ENCODE peak calls at places on chromosomes 6 and 20, in four cellular contexts. I is HepG2, N is WTC11, D is K562. M is an unnamed sample.

GRCh38 chr6:13421425-13422057 is 65.9 kb downstream of the GFOD1 start:
- DNase-seq in D (no peak), I (no peak), N (no peak), M (no peak)

GRCh38 chr20:64229537-64230061 is 25.9 kb upstream of the PCMTD2 start:
- DNase-seq in I (no peak), N (no peak), D (no peak), M (no peak)

GRCh38 chr6:151004415-151005024 is 139.0 kb downstream of the MTHFD1L start:
- DNase-seq in N (no peak), I (peak; percentile 59), D (no peak), M (no peak)

GRCh38 chr6:122238861-122239260 is 160.6 kb upstream of the HSF2 start:
- DNase-seq in D (no peak), N (no peak), I (no peak), M (no peak)

GRCh38 chr6:11368760-11369159 is 136.3 kb upstream of the NEDD9 start:
- DNase-seq in N (no peak), D (no peak), I (no peak), M (no peak)

GRCh38 chr20:20712004-20712473 is 405 bp downstream of the RALGAPA2 start:
- DNase-seq in D (no peak), I (peak; percentile 37), N (peak; percentile 36), M (peak; percentile 21)

GRCh38 chr6:112180095-112180820 is 74.1 kb downstream of the LAMA4 start:
- DNase-seq in D (peak; percentile 44), N (no peak), I (peak; percentile 90), M (peak; percentile 61)

GRCh38 chr6:14001329-14002012 is 76.7 kb downstream of the RNF182 start:
- DNase-seq in D (no peak), I (peak; percentile 19), N (no peak), M (no peak)

GRCh38 chr6:148524509-148524908 is 181.9 kb downstream of the SASH1 start:
- DNase-seq in D (no peak), I (no peak), N (no peak), M (no peak)

GRCh38 chr6:114989279-114989964 is 646.6 kb upstream of the HS3ST5 start:
- DNase-seq in N (no peak), D (no peak), I (no peak), M (no peak)

GRCh38 chr6:26240981-26241770 is 123.8 kb upstream of the BTN3A2 start:
- DNase-seq in N (no peak), I (no peak), D (no peak), M (no peak)

GRCh38 chr6:122393339-122393896 is 6.0 kb upstream of the HSF2 start:
- DNase-seq in D (no peak), N (no peak), I (no peak), M (no peak)

GRCh38 chr6:141265748-141266647 is 866.7 kb upstream of the GJE1 start:
- DNase-seq in I (peak; percentile 7), D (no peak), N (no peak), M (no peak)

DNA sequence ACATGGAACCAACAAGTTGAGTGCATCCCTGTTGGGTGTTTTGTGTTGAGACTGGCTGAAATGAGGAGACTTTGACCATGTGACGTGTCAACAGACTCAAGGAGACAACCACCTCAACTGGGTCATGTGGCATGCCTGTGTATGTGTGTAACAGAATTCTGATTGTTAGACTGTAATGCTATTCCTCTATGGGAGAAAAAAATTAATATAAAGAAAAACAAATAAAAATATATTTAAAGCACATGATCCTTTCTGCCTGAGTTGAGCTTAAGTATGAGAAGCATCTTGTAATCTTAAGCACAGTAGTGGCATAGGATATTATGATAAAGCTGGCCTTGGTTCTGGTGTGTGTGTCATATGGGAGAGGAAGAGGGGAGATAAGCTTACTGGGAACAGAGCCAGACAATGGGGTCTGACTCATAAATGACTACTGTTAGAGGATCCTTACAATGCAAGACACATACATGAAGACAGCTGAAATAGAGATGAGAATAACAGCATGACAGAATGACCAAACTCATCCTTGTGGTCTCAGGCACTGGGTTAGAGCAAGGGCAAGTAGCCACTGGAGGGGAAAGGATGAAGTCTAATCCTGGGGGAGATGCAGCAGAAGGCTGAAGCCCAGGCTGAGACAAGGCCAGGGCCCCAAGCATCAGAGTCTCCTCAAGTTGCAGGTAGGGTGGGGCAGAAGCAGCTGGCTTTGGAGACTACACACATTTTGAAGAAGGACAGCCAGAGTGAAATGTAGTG is 9.2 kb downstream of the TP53INP2 start:
- DNase-seq in I (peak; percentile 91), N (no peak), D (peak; percentile 92), M (no peak)
- TF ChIP-seq SP1 in I (no peak), N (no peak), D (no peak), M (no peak)

GRCh38 chr6:3385660-3386151 is 71.1 kb downstream of the SLC22A23 start:
- DNase-seq in N (no peak), D (no peak), I (no peak), M (no peak)
- TF ChIP-seq ELF4 in N (no peak), D (no peak), I (no peak), M (no peak)

DNA sequence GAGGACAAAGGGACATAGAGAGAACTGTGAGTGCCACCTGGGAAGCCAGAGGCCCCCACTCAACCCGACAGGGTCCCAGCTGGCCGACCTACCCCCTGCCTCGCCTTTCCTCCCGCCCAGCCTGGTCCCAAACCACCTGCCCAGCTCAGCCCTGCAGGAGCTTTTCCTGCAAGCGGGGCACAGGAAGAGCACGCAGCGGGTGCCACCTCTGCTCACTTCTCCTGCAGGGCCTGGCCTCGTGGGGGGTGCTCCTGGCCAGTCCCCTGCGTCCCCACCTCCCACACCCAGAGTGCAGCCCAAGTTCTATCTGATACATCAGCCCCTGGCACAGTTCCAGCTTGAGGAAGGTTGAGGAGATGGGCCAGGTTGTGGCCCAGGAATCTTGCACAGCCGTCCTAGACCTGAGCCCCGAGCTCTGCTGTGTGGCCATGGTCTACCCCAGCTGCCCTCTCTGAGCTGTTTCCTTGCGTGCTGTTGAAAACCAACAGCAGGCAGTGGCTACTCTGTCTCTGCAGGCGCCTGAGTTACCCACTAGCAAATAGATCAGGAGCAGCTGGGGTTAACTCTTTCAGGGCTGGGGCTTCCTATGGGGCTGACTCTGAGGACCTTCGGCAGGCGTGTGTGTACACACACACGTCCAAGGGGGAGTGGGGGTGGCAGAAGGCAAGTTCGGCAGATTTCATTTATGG is 1.7 kb downstream of the NECAB3 start:
- DNase-seq in I (no peak), N (no peak), D (peak; percentile 62), M (no peak)
- TF ChIP-seq SP1 in I (no peak), N (no peak), D (no peak), M (no peak)

GRCh38 chr6:37538107-37538506 is 38.4 kb upstream of the CCDC167 start:
- DNase-seq in D (peak; percentile 77), I (peak; percentile 39), N (peak; percentile 63), M (peak; percentile 67)
- TF ChIP-seq ELF4 in D (no peak), I (no peak), N (no peak), M (no peak)